ENCODE peak calls at places on chromosome 16, in nine cellular contexts. One of them, this sample, is unnamed.

GRCh38 chr16:2212362-2213324 is 2.0 kb upstream of the BRICD5 start:
- DNase-seq in retina: no peak
- DNase-seq in D341Med: no peak
- DNase-seq in fibroblast of the aortic adventitia: no peak
- DNase-seq in mammary epithelial cell: peak
- DNase-seq in heart right ventricle: peak
- DNase-seq in kidney: peak
- DNase-seq in left colon: no peak
- DNase-seq in cerebellar cortex: peak
- DNase-seq in this sample: peak

GRCh38 chr16:58047557-58048348 is 22.2 kb downstream of the MMP15 start:
- DNase-seq in retina: no peak
- DNase-seq in cerebellar cortex: no peak
- DNase-seq in D341Med: no peak
- DNase-seq in left colon: no peak
- DNase-seq in kidney: peak
- DNase-seq in mammary epithelial cell: no peak
- DNase-seq in heart right ventricle: peak
- DNase-seq in fibroblast of the aortic adventitia: no peak
- DNase-seq in this sample: no peak

GRCh38 chr16:66182592-66182991 is 183.9 kb upstream of the CDH5 start:
- DNase-seq in kidney: no peak
- DNase-seq in left colon: no peak
- DNase-seq in retina: no peak
- DNase-seq in D341Med: no peak
- DNase-seq in heart right ventricle: no peak
- DNase-seq in mammary epithelial cell: peak
- DNase-seq in cerebellar cortex: no peak
- DNase-seq in fibroblast of the aortic adventitia: no peak
- DNase-seq in this sample: peak

GRCh38 chr16:12903325-12904040 is 2.1 kb downstream of the SHISA9 start:
- DNase-seq in D341Med: peak
- DNase-seq in fibroblast of the aortic adventitia: no peak
- DNase-seq in mammary epithelial cell: no peak
- DNase-seq in kidney: no peak
- DNase-seq in retina: peak
- DNase-seq in heart right ventricle: no peak
- DNase-seq in left colon: no peak
- DNase-seq in cerebellar cortex: no peak
- DNase-seq in this sample: no peak

GRCh38 chr16:51146256-51146924 is 4.7 kb downstream of the SALL1 start:
- DNase-seq in cerebellar cortex: no peak
- DNase-seq in mammary epithelial cell: no peak
- DNase-seq in fibroblast of the aortic adventitia: peak
- DNase-seq in kidney: no peak
- DNase-seq in left colon: no peak
- DNase-seq in heart right ventricle: no peak
- DNase-seq in retina: no peak
- DNase-seq in D341Med: no peak
- DNase-seq in this sample: peak

GRCh38 chr16:85583491-85584181 is 29.5 kb upstream of the GSE1 start:
- DNase-seq in cerebellar cortex: no peak
- DNase-seq in D341Med: no peak
- DNase-seq in kidney: no peak
- DNase-seq in heart right ventricle: no peak
- DNase-seq in retina: peak
- DNase-seq in mammary epithelial cell: no peak
- DNase-seq in left colon: no peak
- DNase-seq in fibroblast of the aortic adventitia: peak
- DNase-seq in this sample: no peak

GRCh38 chr16:8528471-8528870 is 61.8 kb downstream of the TMEM114 start:
- DNase-seq in heart right ventricle: no peak
- DNase-seq in kidney: no peak
- DNase-seq in D341Med: no peak
- DNase-seq in cerebellar cortex: no peak
- DNase-seq in mammary epithelial cell: no peak
- DNase-seq in left colon: no peak
- DNase-seq in retina: no peak
- DNase-seq in fibroblast of the aortic adventitia: no peak
- DNase-seq in this sample: no peak

GRCh38 chr16:19085679-19086200 is 18.3 kb downstream of the COQ7 start:
- DNase-seq in mammary epithelial cell: no peak
- DNase-seq in kidney: no peak
- DNase-seq in cerebellar cortex: no peak
- DNase-seq in retina: no peak
- DNase-seq in D341Med: no peak
- DNase-seq in heart right ventricle: no peak
- DNase-seq in fibroblast of the aortic adventitia: peak
- DNase-seq in left colon: peak
- DNase-seq in this sample: no peak

GRCh38 chr16:79154081-79154480 is 446.5 kb downstream of the MAF start:
- DNase-seq in kidney: no peak
- DNase-seq in left colon: no peak
- DNase-seq in cerebellar cortex: no peak
- DNase-seq in fibroblast of the aortic adventitia: no peak
- DNase-seq in mammary epithelial cell: no peak
- DNase-seq in retina: peak
- DNase-seq in heart right ventricle: no peak
- DNase-seq in D341Med: no peak
- DNase-seq in this sample: no peak

GRCh38 chr16:57795431-57795878 is 6.8 kb downstream of the KIFC3 start:
- DNase-seq in heart right ventricle: peak
- DNase-seq in cerebellar cortex: peak
- DNase-seq in kidney: peak
- DNase-seq in left colon: peak
- DNase-seq in mammary epithelial cell: peak
- DNase-seq in retina: peak
- DNase-seq in D341Med: peak
- DNase-seq in fibroblast of the aortic adventitia: peak
- DNase-seq in this sample: peak

GRCh38 chr16:8523932-8524331 is 66.4 kb downstream of the TMEM114 start:
- DNase-seq in fibroblast of the aortic adventitia: no peak
- DNase-seq in left colon: no peak
- DNase-seq in cerebellar cortex: no peak
- DNase-seq in kidney: no peak
- DNase-seq in retina: no peak
- DNase-seq in D341Med: no peak
- DNase-seq in heart right ventricle: no peak
- DNase-seq in mammary epithelial cell: no peak
- DNase-seq in this sample: no peak

GRCh38 chr16:80954985-80955384 is 51.7 kb downstream of the CMC2 start:
- DNase-seq in kidney: no peak
- DNase-seq in retina: no peak
- DNase-seq in cerebellar cortex: no peak
- DNase-seq in D341Med: no peak
- DNase-seq in mammary epithelial cell: peak
- DNase-seq in left colon: no peak
- DNase-seq in fibroblast of the aortic adventitia: no peak
- DNase-seq in heart right ventricle: no peak
- DNase-seq in this sample: peak

This sample was measured in bronchial epithelial cell.